ENCODE peak calls at places on chromosomes 11 and 22, in nine cellular contexts. L is heart left ventricle, K is NB4, V is suprapubic skin, G is adrenal gland, X is HCT116, W is tibial nerve, N is stomach, J is A549. Q is an unnamed sample.

GRCh38 chr11:65375012-65375411 is 7.4 kb downstream of the SLC25A45 start:
- DNase-seq in L (no peak), K (no peak), V (no peak), G (no peak), X (no peak), W (no peak), N (no peak), J (no peak), Q (no peak)

GRCh38 chr11:58334708-58335107 is 24.2 kb downstream of the OR5B17 start:
- DNase-seq in L (no peak), K (peak), V (no peak), G (no peak), X (peak), W (no peak), N (no peak), J (peak), Q (no peak)

GRCh38 chr11:76665921-76666351 is 4.6 kb downstream of the LRRC32 start:
- DNase-seq in L (peak), K (no peak), V (peak), G (peak), X (no peak), W (peak), N (no peak), J (no peak), Q (no peak)

GRCh38 chr22:33299245-33299956 is 241.2 kb upstream of the SYN3 start:
- DNase-seq in L (no peak), K (peak), V (no peak), G (no peak), X (no peak), W (no peak), N (no peak), J (no peak), Q (peak)

GRCh38 chr11:76706667-76707066 is 36.1 kb upstream of the LRRC32 start:
- DNase-seq in L (no peak), K (no peak), V (no peak), G (no peak), X (no peak), W (no peak), N (no peak), J (no peak), Q (no peak)

GRCh38 chr11:119460582-119460981 is 37.6 kb upstream of the THY1 start:
- DNase-seq in L (no peak), K (no peak), V (no peak), G (no peak), X (no peak), W (no peak), N (no peak), J (no peak), Q (no peak)

GRCh38 chr11:105211806-105212531 is 72.4 kb upstream of the CARD18 start:
- DNase-seq in L (no peak), K (no peak), V (no peak), G (no peak), X (no peak), W (no peak), N (no peak), J (no peak), Q (no peak)

GRCh38 chr11:30573951-30574350 is 12.2 kb downstream of the MPPED2 start:
- DNase-seq in L (no peak), K (no peak), V (no peak), G (no peak), X (no peak), W (no peak), N (no peak), J (no peak), Q (no peak)

GRCh38 chr11:108199446-108200321 is 22.8 kb downstream of the NPAT start:
- DNase-seq in L (no peak), K (peak), V (no peak), G (no peak), X (no peak), W (no peak), N (no peak), J (no peak), Q (no peak)

GRCh38 chr11:131038597-131038996 is 122.3 kb upstream of the SNX19 start:
- DNase-seq in L (no peak), K (peak), V (no peak), G (no peak), X (no peak), W (no peak), N (no peak), J (peak), Q (no peak)

GRCh38 chr11:23990346-23990745 is 506.5 kb upstream of the LUZP2 start:
- DNase-seq in L (no peak), K (no peak), V (no peak), G (no peak), X (no peak), W (no peak), N (no peak), J (no peak), Q (no peak)

GRCh38 chr11:69810289-69811118 is 8.7 kb downstream of the FGF3 start:
- DNase-seq in L (no peak), K (no peak), V (no peak), G (no peak), X (no peak), W (no peak), N (no peak), J (no peak), Q (no peak)

GRCh38 chr11:61955031-61955415 is 4.9 kb downstream of the BEST1 start:
- DNase-seq in L (peak), K (peak), V (peak), G (peak), X (no peak), W (no peak), N (no peak), J (peak), Q (no peak)
- TF ChIP-seq POLR2A in L (no peak), K (no peak), V (no peak), G (no peak), X (no peak), W (peak), N (no peak), J (no peak), Q (no peak)

DNA sequence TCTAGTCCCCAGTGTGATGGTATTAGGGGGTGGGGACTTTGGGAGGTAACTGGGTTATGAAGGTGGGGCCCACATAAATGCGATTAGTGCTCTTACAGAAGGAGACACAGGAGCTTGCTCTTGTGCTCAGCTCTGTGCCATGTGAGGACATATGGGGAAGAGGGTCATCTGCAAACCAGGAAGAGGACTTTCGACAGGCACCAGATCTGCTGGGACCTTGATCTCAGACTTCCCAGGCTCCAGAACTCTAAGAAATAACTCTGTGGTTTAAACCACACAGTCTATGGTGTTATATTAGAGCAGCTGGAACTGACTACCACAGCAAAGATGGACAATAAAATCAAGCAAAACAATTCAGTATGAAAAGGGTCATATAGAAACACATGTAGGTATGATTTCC is 26.7 kb downstream of the NNMT start:
- DNase-seq in L (no peak), K (no peak), V (no peak), G (no peak), X (no peak), W (no peak), N (no peak), J (no peak), Q (no peak)
- TF ChIP-seq POLR2A in L (no peak), K (no peak), V (no peak), G (no peak), X (no peak), W (no peak), N (no peak), J (no peak), Q (no peak)

DNA sequence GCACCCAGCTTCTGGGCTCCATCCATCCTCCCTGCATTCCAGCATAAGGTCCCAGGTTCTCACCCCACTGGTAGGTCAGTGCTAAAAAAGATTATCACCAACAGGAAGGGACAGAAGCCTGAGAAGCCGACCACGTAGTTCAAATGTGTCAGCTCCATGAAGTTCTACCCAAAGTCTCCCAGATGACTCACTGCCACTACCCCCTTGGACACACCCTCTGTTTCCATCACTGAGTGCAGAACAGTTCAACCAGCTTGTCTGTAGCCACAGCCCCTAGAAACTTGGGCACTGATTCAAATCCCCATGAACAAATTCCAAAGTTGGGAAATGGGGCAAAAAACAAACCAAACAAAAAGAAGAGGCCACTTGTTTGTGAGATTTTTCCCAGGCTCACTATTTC is 24.4 kb upstream of the FLI1 start:
- DNase-seq in L (no peak), K (peak), V (no peak), G (no peak), X (no peak), W (no peak), N (no peak), J (no peak), Q (no peak)
- TF ChIP-seq POLR2A in L (no peak), K (no peak), V (no peak), G (no peak), X (no peak), W (no peak), N (no peak), J (no peak), Q (no peak)

DNA sequence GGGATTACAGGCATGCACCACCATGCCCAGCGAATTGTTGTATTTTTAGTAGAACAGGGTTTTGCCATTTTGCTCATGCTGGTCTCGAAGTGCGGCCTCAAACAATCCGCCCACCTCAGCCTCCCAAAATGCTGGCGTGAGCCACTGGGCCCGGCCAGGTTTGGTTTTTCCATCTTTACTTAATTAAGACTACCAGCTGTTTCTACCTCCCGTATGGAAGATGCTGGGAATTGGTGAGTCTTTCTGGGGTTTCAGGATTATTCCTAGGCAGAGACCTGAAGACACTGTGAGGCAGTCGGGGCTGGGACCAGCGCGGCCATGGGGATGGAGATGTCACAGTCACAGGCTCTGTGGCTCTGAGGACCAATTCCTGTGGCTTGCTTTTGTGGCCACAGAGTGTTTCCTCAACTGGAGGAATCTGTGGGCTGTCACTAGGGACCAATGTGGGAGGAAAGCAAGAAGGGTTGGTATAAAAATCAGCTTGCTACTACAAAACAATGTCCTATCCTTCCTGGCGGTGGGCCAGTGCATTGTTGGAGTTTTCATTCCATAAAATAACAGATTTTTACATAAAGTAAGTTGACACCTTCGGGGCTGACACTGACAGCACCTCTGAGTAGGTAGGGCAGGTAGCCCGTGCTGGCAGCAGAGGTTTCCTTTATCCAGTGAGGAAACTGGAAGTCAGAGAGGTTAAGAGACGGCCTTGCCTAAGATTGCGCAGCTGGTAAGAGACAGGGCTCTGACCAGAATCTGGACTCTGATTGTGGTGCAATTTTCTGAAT is 8.4 kb upstream of the FTH1 start:
- DNase-seq in L (no peak), K (peak), V (no peak), G (peak), X (no peak), W (no peak), N (no peak), J (no peak), Q (no peak)
- TF ChIP-seq POLR2A in L (no peak), K (no peak), V (no peak), G (no peak), X (no peak), W (no peak), N (no peak), J (no peak), Q (no peak)

DNA sequence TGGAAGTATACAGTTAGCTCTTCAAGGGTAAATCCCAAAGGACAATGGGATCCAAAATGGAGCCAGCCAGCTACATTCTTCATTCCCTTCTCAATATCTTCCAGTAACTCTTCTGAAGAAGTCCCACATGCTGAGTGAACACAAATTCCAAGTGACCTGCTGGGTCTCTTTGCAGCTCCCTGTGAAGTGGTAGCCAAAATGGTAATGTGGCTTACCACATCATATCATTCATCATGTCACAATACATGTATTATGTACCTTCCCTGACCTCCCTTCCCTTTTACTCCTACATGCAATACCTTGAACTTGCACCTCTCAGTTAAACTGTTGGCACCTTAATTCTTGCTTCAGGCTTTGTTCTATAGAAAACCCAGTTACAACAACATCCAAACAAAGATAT is 80.7 kb upstream of the CD44 start:
- DNase-seq in L (no peak), K (peak), V (no peak), G (no peak), X (no peak), W (no peak), N (no peak), J (no peak), Q (no peak)
- TF ChIP-seq POLR2A in L (no peak), K (no peak), V (no peak), G (no peak), X (no peak), W (no peak), N (no peak), J (no peak), Q (no peak)

GRCh38 chr22:49920859-49921258 is 2.4 kb downstream of the CRELD2 start:
- DNase-seq in L (no peak), K (no peak), V (no peak), G (no peak), X (no peak), W (no peak), N (no peak), J (no peak), Q (no peak)

GRCh38 chr22:49915610-49916009 is 2.6 kb downstream of the ALG12 start:
- DNase-seq in L (no peak), K (no peak), V (no peak), G (no peak), X (no peak), W (no peak), N (no peak), J (no peak), Q (no peak)

GRCh38 chr22:49916851-49917250 is 1.4 kb downstream of the ALG12 start:
- DNase-seq in L (no peak), K (no peak), V (no peak), G (no peak), X (no peak), W (no peak), N (no peak), J (no peak), Q (no peak)

GRCh38 chr22:49918911-49919881 is 762 bp downstream of the CRELD2 start:
- DNase-seq in L (no peak), K (no peak), V (no peak), G (no peak), X (no peak), W (no peak), N (no peak), J (no peak), Q (no peak)

GRCh38 chr22:49917997-49918910 is at the start of the genes ALG12 and CRELD2:
- DNase-seq in L (peak), K (peak), V (peak), G (peak), X (peak), W (peak), N (peak), J (peak), Q (peak)
- TF ChIP-seq POLR2A in L (peak), K (no peak), V (no peak), G (peak), X (peak), W (peak), N (no peak), J (peak), Q (no peak)

GRCh38 chr11:6320411-6321207 is at the start of gene CAVIN3:
- DNase-seq in L (peak), K (peak), V (peak), G (peak), X (peak), W (peak), N (peak), J (peak), Q (peak)
- TF ChIP-seq POLR2A in L (no peak), K (no peak), V (no peak), G (peak), X (peak), W (peak), N (no peak), J (peak), Q (no peak)